ENCODE peak calls at places on chromosomes 3 and 15, in eight cellular contexts. M is GM12878, N is IMR-90, I is HCT116, Y is A549, V is HepG2, K is H1, O is K562. E is an unnamed sample.
A peak's percentile ranks its signal among the peaks of the same experiment; 100 is the strongest.

GRCh38 chr3:46400000-46400734 is 6.7 kb downstream of the CCR5AS start:
- DNase-seq in I (no peak), K (no peak), Y (no peak), M (no peak), O (peak; percentile 66), V (no peak), N (peak; percentile 62), E (no peak)

GRCh38 chr3:156751461-156752025 is 74.6 kb upstream of the LEKR1 start:
- DNase-seq in V (no peak), M (no peak), O (no peak), Y (no peak), N (peak; percentile 79), K (peak; percentile 70), I (no peak), E (peak; percentile 47)

GRCh38 chr3:166531730-166532129 is 694.5 kb upstream of the BCHE start:
- DNase-seq in M (no peak), O (no peak), I (no peak), N (no peak), K (no peak), V (no peak), Y (no peak), E (no peak)

GRCh38 chr3:45943207-45943846 is at the start of gene CXCR6:
- DNase-seq in V (no peak), I (no peak), K (no peak), O (no peak), N (peak; percentile 33), Y (no peak), M (no peak), E (no peak)

GRCh38 chr3:172156309-172156998 is 117.1 kb downstream of the FNDC3B start:
- DNase-seq in M (no peak), N (no peak), O (no peak), I (peak; percentile 64), V (no peak), Y (no peak), K (no peak), E (no peak)

GRCh38 chr15:66754789-66755188 is 52.8 kb downstream of the SMAD6 start:
- DNase-seq in N (no peak), V (no peak), Y (no peak), O (no peak), K (no peak), I (no peak), M (no peak), E (no peak)

GRCh38 chr15:58015565-58015964 is 49.9 kb downstream of the ALDH1A2 start:
- DNase-seq in V (no peak), Y (no peak), N (no peak), M (no peak), O (no peak), K (no peak), I (no peak), E (no peak)

GRCh38 chr3:156728267-156728985 is 54.0 kb downstream of the TIPARP start:
- DNase-seq in O (no peak), V (peak; percentile 81), K (no peak), Y (no peak), M (no peak), I (no peak), N (peak; percentile 71), E (no peak)

GRCh38 chr15:90876046-90876445 is 7.7 kb downstream of the FURIN start:
- DNase-seq in O (no peak), V (no peak), Y (no peak), K (no peak), N (no peak), M (no peak), I (no peak), E (no peak)

GRCh38 chr3:177418787-177419186 is 221.5 kb upstream of the TBL1XR1 start:
- DNase-seq in M (no peak), O (no peak), V (no peak), N (no peak), Y (no peak), K (no peak), I (no peak), E (no peak)

GRCh38 chr3:179765396-179765795 is 112.6 kb downstream of the USP13 start:
- DNase-seq in I (no peak), V (no peak), Y (no peak), M (no peak), K (no peak), O (no peak), N (no peak), E (peak; percentile 76)

GRCh38 chr3:901953-902778 is 190.7 kb upstream of the CNTN6 start:
- DNase-seq in O (peak; percentile 30), I (no peak), M (no peak), N (no peak), V (no peak), K (no peak), Y (peak; percentile 10), E (peak; percentile 3)

GRCh38 chr3:30578479-30578878 is 27.9 kb upstream of the TGFBR2 start:
- DNase-seq in O (no peak), I (no peak), K (no peak), Y (no peak), V (peak; percentile 61), M (no peak), N (peak; percentile 94), E (no peak)

GRCh38 chr15:68203956-68204355 is 1.2 kb downstream of the CALML4 start:
- DNase-seq in Y (no peak), V (no peak), M (no peak), N (no peak), I (no peak), K (no peak), O (no peak), E (no peak)

GRCh38 chr3:45660567-45660901 is 28.7 kb upstream of the SACM1L start:
- DNase-seq in M (no peak), Y (no peak), N (no peak), K (no peak), I (no peak), O (no peak), V (no peak), E (no peak)

GRCh38 chr15:85354432-85354831 is 26.0 kb upstream of the AKAP13 start:
- DNase-seq in K (no peak), M (no peak), N (peak; percentile 77), I (no peak), Y (no peak), V (no peak), O (no peak), E (no peak)

GRCh38 chr3:99842826-99843589 is 25.3 kb downstream of the CMSS1 start:
- DNase-seq in O (no peak), Y (no peak), N (peak; percentile 73), M (no peak), K (no peak), I (peak; percentile 12), V (peak; percentile 38), E (peak; percentile 37)

GRCh38 chr15:69973102-69973714 is 124.5 kb downstream of the TLE3 start:
- DNase-seq in M (no peak), K (no peak), N (peak; percentile 37), O (peak; percentile 16), I (no peak), Y (peak; percentile 48), V (peak; percentile 23), E (no peak)

GRCh38 chr3:184556502-184557347 is 4.9 kb upstream of the EPHB3 start:
- DNase-seq in I (no peak), M (no peak), K (peak; percentile 38), N (no peak), Y (no peak), O (no peak), V (no peak), E (no peak)

GRCh38 chr3:172586447-172586846 is 63.2 kb upstream of the TNFSF10 start:
- DNase-seq in V (no peak), M (no peak), I (no peak), Y (no peak), K (no peak), O (no peak), N (no peak), E (no peak)

GRCh38 chr15:90351479-90352108 is 490 bp upstream of the ZNF774 start:
- DNase-seq in K (peak; percentile 92), O (no peak), N (no peak), Y (no peak), I (no peak), V (no peak), M (no peak), E (no peak)

GRCh38 chr15:80246425-80246894 is 5.6 kb downstream of the CTXND1 start:
- DNase-seq in K (no peak), Y (no peak), N (peak; percentile 3), O (no peak), M (no peak), I (no peak), V (peak; percentile 89), E (no peak)

GRCh38 chr3:101216710-101217457 is 103.5 kb downstream of the IMPG2 start:
- DNase-seq in O (no peak), I (no peak), M (no peak), V (no peak), N (peak; percentile 51), K (no peak), Y (no peak), E (no peak)

GRCh38 chr15:45795487-45796069 is 160.7 kb downstream of the SQOR start:
- DNase-seq in K (no peak), N (peak; percentile 24), I (peak; percentile 47), M (no peak), Y (no peak), O (no peak), V (peak; percentile 52), E (peak; percentile 35)
- TF ChIP-seq RAD21 in K (peak; percentile 87), N (peak; percentile 35), I (peak; percentile 61), M (peak; percentile 49), Y (peak; percentile 60), O (peak; percentile 57), V (no peak), E (peak; percentile 85)

GRCh38 chr15:38683382-38684242 is 119.0 kb upstream of the RASGRP1 start:
- DNase-seq in Y (peak; percentile 35), K (peak; percentile 58), M (no peak), I (peak; percentile 27), O (peak; percentile 35), V (peak; percentile 27), N (peak; percentile 53), E (peak; percentile 43)
- TF ChIP-seq RAD21 in Y (peak; percentile 74), K (peak; percentile 85), M (peak; percentile 99), I (peak; percentile 68), O (peak; percentile 80), V (no peak), N (peak; percentile 85), E (peak; percentile 92)

DNA sequence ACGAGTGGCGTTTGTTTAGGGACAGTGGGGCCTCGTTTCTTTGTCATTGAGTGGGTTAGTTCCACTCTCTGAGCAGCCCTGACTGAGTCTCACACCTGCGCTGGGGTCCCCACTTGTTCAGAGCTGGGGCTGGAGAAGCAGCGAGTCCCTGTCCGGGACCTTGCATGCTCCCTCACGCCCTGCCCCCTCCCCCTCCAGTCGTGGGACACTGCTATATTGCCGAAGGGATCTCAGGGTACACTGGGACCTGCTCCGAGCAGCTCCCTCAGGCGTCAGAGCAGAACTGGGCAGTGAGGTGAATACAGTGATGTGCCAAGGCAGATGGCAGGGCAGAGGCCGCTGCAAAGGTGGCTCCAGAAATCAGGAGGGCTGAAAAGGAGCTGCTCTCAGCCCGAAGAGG is 59.9 kb upstream of the KLF13 start:
- DNase-seq in V (no peak), I (no peak), K (peak; percentile 43), N (no peak), Y (no peak), M (no peak), O (no peak), E (no peak)
- TF ChIP-seq RAD21 in V (no peak), I (no peak), K (no peak), N (no peak), Y (no peak), M (no peak), O (no peak), E (no peak)

DNA sequence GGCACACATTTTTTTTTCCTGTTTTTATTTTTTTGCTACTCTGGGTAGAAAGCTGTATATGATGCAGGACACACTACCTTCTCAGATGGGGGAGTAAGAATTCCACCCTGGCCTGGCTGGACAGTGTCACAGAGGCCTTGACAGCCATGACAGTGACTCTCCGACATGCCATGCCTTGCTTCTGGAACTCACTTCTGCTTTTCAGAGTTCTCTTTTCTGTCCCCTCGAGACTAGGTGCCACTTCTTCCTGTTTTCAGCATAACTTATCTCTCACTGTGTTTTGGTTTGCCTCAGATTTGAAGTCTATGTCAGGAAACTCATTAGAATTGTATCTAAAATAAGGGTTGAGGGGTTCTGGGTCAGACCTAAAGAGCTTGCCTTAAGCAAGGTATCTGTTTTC is 69.1 kb upstream of the SEC13 start:
- DNase-seq in V (no peak), O (no peak), K (no peak), N (no peak), M (peak; percentile 61), Y (no peak), I (no peak), E (no peak)
- TF ChIP-seq RAD21 in V (no peak), O (no peak), K (no peak), N (no peak), M (no peak), Y (no peak), I (no peak), E (no peak)

E was measured in SK-N-SH.